ENCODE peak calls at places on chromosomes 2 and 18, in six cellular contexts. One of them, this sample, is unnamed.

GRCh38 chr18:11494093-11494492 is 115.3 kb upstream of the SLC35G4 start:
- DNase-seq in Calu3: no peak
- DNase-seq in left cardiac atrium: no peak
- DNase-seq in H4: no peak
- DNase-seq in RPMI7951: peak; percentile 55
- DNase-seq in SW 1271: peak; percentile 68
- DNase-seq in this sample: no peak

GRCh38 chr2:120539937-120540718 is 194.2 kb downstream of the INHBB start:
- DNase-seq in left cardiac atrium: peak; percentile 74
- DNase-seq in H4: peak; percentile 90
- DNase-seq in Calu3: peak; percentile 50
- DNase-seq in RPMI7951: peak; percentile 84
- DNase-seq in SW 1271: no peak
- DNase-seq in this sample: no peak

GRCh38 chr2:120736202-120736954 is 710 bp downstream of the GLI2 start:
- DNase-seq in SW 1271: no peak
- DNase-seq in RPMI7951: no peak
- DNase-seq in H4: no peak
- DNase-seq in left cardiac atrium: peak; percentile 32
- DNase-seq in Calu3: peak; percentile 24
- DNase-seq in this sample: no peak

GRCh38 chr2:97870396-97870843 is 125.3 kb downstream of the TMEM131 start:
- DNase-seq in SW 1271: peak; percentile 94
- DNase-seq in RPMI7951: peak; percentile 99
- DNase-seq in H4: peak; percentile 96
- DNase-seq in left cardiac atrium: no peak
- DNase-seq in Calu3: peak; percentile 52
- DNase-seq in this sample: peak; percentile 71

GRCh38 chr2:64780041-64780440 is 126.3 kb upstream of the SERTAD2 start:
- DNase-seq in RPMI7951: no peak
- DNase-seq in H4: no peak
- DNase-seq in left cardiac atrium: no peak
- DNase-seq in SW 1271: no peak
- DNase-seq in Calu3: no peak
- DNase-seq in this sample: no peak

GRCh38 chr2:191790737-191791136 is 56.2 kb downstream of the CAVIN2 start:
- DNase-seq in SW 1271: no peak
- DNase-seq in left cardiac atrium: no peak
- DNase-seq in RPMI7951: no peak
- DNase-seq in H4: no peak
- DNase-seq in Calu3: no peak
- DNase-seq in this sample: no peak

GRCh38 chr2:216130346-216130951 is 21.3 kb downstream of the XRCC5 start:
- DNase-seq in H4: no peak
- DNase-seq in Calu3: no peak
- DNase-seq in RPMI7951: no peak
- DNase-seq in SW 1271: no peak
- DNase-seq in left cardiac atrium: no peak
- DNase-seq in this sample: no peak

GRCh38 chr2:207937818-207938217 is 87.5 kb downstream of the PLEKHM3 start:
- DNase-seq in SW 1271: no peak
- DNase-seq in left cardiac atrium: no peak
- DNase-seq in Calu3: no peak
- DNase-seq in H4: no peak
- DNase-seq in RPMI7951: no peak
- DNase-seq in this sample: no peak

GRCh38 chr2:66445781-66446177 is 10.9 kb downstream of the MEIS1 start:
- DNase-seq in RPMI7951: no peak
- DNase-seq in H4: no peak
- DNase-seq in SW 1271: no peak
- DNase-seq in left cardiac atrium: peak; percentile 36
- DNase-seq in Calu3: no peak
- DNase-seq in this sample: no peak

GRCh38 chr2:145789636-145790035 is 1269.7 kb upstream of the ZEB2 start:
- DNase-seq in left cardiac atrium: no peak
- DNase-seq in SW 1271: no peak
- DNase-seq in H4: no peak
- DNase-seq in Calu3: no peak
- DNase-seq in RPMI7951: no peak
- DNase-seq in this sample: no peak

GRCh38 chr2:182870227-182870626 is 3.8 kb upstream of the FRZB start:
- DNase-seq in left cardiac atrium: no peak
- DNase-seq in SW 1271: peak; percentile 6
- DNase-seq in H4: no peak
- DNase-seq in Calu3: peak; percentile 23
- DNase-seq in RPMI7951: no peak
- DNase-seq in this sample: no peak

GRCh38 chr2:43737097-43737854 is 36.6 kb upstream of the DYNC2LI1 start:
- DNase-seq in RPMI7951: peak; percentile 71
- DNase-seq in Calu3: no peak
- DNase-seq in SW 1271: no peak
- DNase-seq in H4: no peak
- DNase-seq in left cardiac atrium: peak; percentile 29
- DNase-seq in this sample: no peak

GRCh38 chr2:214587442-214587841 is 176.6 kb downstream of the VWC2L start:
- DNase-seq in SW 1271: no peak
- DNase-seq in H4: peak; percentile 21
- DNase-seq in RPMI7951: no peak
- DNase-seq in left cardiac atrium: no peak
- DNase-seq in Calu3: no peak
- DNase-seq in this sample: no peak

GRCh38 chr2:88903744-88904353 is 212.4 kb downstream of the RPIA start:
- DNase-seq in H4: peak; percentile 32
- DNase-seq in left cardiac atrium: no peak
- DNase-seq in Calu3: peak; percentile 22
- DNase-seq in RPMI7951: peak; percentile 44
- DNase-seq in SW 1271: peak; percentile 22
- DNase-seq in this sample: no peak

GRCh38 chr18:45081579-45082181 is 401.0 kb downstream of the SETBP1 start:
- DNase-seq in RPMI7951: no peak
- DNase-seq in H4: no peak
- DNase-seq in Calu3: no peak
- DNase-seq in SW 1271: no peak
- DNase-seq in left cardiac atrium: no peak
- DNase-seq in this sample: no peak

GRCh38 chr2:157269922-157270321 is 12.4 kb downstream of the GALNT5 start:
- DNase-seq in RPMI7951: no peak
- DNase-seq in SW 1271: no peak
- DNase-seq in left cardiac atrium: no peak
- DNase-seq in H4: no peak
- DNase-seq in Calu3: no peak
- DNase-seq in this sample: no peak

GRCh38 chr18:70421471-70421870 is 132.6 kb downstream of the SOCS6 start:
- DNase-seq in H4: no peak
- DNase-seq in Calu3: no peak
- DNase-seq in RPMI7951: peak; percentile 41
- DNase-seq in left cardiac atrium: no peak
- DNase-seq in SW 1271: no peak
- DNase-seq in this sample: no peak

GRCh38 chr2:121754851-121755236 is 607 bp upstream of the TSN start:
- DNase-seq in SW 1271: no peak
- DNase-seq in left cardiac atrium: no peak
- DNase-seq in Calu3: no peak
- DNase-seq in H4: no peak
- DNase-seq in RPMI7951: no peak
- DNase-seq in this sample: no peak

GRCh38 chr2:88059979-88060906 is 4.7 kb upstream of the KRCC1 start:
- DNase-seq in SW 1271: peak; percentile 56
- DNase-seq in H4: peak; percentile 34
- DNase-seq in RPMI7951: peak; percentile 37
- DNase-seq in left cardiac atrium: no peak
- DNase-seq in Calu3: no peak
- DNase-seq in this sample: no peak

GRCh38 chr18:76323891-76324290 is 171.2 kb downstream of the ZNF516 start:
- DNase-seq in RPMI7951: no peak
- DNase-seq in Calu3: peak; percentile 23
- DNase-seq in H4: no peak
- DNase-seq in SW 1271: no peak
- DNase-seq in left cardiac atrium: no peak
- DNase-seq in this sample: no peak

GRCh38 chr2:139175510-139175909 is 395.3 kb upstream of the NXPH2 start:
- DNase-seq in H4: no peak
- DNase-seq in SW 1271: no peak
- DNase-seq in Calu3: no peak
- DNase-seq in RPMI7951: no peak
- DNase-seq in left cardiac atrium: no peak
- DNase-seq in this sample: no peak

GRCh38 chr18:1760901-1761300 is 810.4 kb downstream of the METTL4 start:
- DNase-seq in Calu3: no peak
- DNase-seq in SW 1271: no peak
- DNase-seq in RPMI7951: no peak
- DNase-seq in left cardiac atrium: no peak
- DNase-seq in H4: no peak
- DNase-seq in this sample: no peak

GRCh38 chr18:74609535-74609934 is 11.9 kb downstream of the ZNF407 start:
- DNase-seq in RPMI7951: peak; percentile 9
- DNase-seq in SW 1271: no peak
- DNase-seq in left cardiac atrium: no peak
- DNase-seq in H4: peak; percentile 59
- DNase-seq in Calu3: no peak
- DNase-seq in this sample: no peak

GRCh38 chr2:197092431-197092830 is 165.9 kb upstream of the PGAP1 start:
- DNase-seq in RPMI7951: peak; percentile 79
- DNase-seq in Calu3: no peak
- DNase-seq in H4: no peak
- DNase-seq in SW 1271: no peak
- DNase-seq in left cardiac atrium: no peak
- DNase-seq in this sample: no peak

GRCh38 chr2:74008761-74009395 is 24.2 kb downstream of the TET3 start:
- DNase-seq in H4: no peak
- DNase-seq in RPMI7951: no peak
- DNase-seq in SW 1271: no peak
- DNase-seq in left cardiac atrium: no peak
- DNase-seq in Calu3: no peak
- DNase-seq in this sample: no peak

GRCh38 chr2:64035067-64035942 is 16.1 kb upstream of the VPS54 start:
- DNase-seq in H4: no peak
- DNase-seq in RPMI7951: no peak
- DNase-seq in SW 1271: no peak
- DNase-seq in left cardiac atrium: no peak
- DNase-seq in Calu3: no peak
- DNase-seq in this sample: no peak

GRCh38 chr2:122516775-122517174 is 761.3 kb downstream of the TSN start:
- DNase-seq in SW 1271: no peak
- DNase-seq in left cardiac atrium: no peak
- DNase-seq in Calu3: no peak
- DNase-seq in RPMI7951: no peak
- DNase-seq in H4: no peak
- DNase-seq in this sample: no peak

GRCh38 chr2:31196622-31197021 is 20.7 kb downstream of the CAPN14 start:
- DNase-seq in RPMI7951: no peak
- DNase-seq in SW 1271: no peak
- DNase-seq in H4: no peak
- DNase-seq in left cardiac atrium: no peak
- DNase-seq in Calu3: no peak
- DNase-seq in this sample: no peak

This sample was measured in Panc1.